ENCODE peak calls at places on chromosome 11, in four cellular contexts. One of them, this sample, is unnamed.
A peak's percentile ranks its signal among the peaks of the same experiment; 100 is the strongest.

GRCh38 chr11:17753153-17753552 is 18.6 kb downstream of the KCNC1 start:
- DNase-seq in K562: no peak
- DNase-seq in WTC11: no peak
- DNase-seq in HepG2: no peak
- DNase-seq in this sample: no peak

GRCh38 chr11:36023922-36024321 is 80.1 kb downstream of the LDLRAD3 start:
- DNase-seq in K562: no peak
- DNase-seq in WTC11: no peak
- DNase-seq in HepG2: no peak
- DNase-seq in this sample: no peak

GRCh38 chr11:108324587-108324986 is 101.7 kb downstream of the ATM start:
- DNase-seq in K562: no peak
- DNase-seq in WTC11: no peak
- DNase-seq in HepG2: no peak
- DNase-seq in this sample: no peak

GRCh38 chr11:100574894-100575769 is 112.0 kb upstream of the ARHGAP42 start:
- DNase-seq in K562: no peak
- DNase-seq in WTC11: no peak
- DNase-seq in HepG2: peak; percentile 6
- DNase-seq in this sample: no peak

GRCh38 chr11:123576082-123576481 is 78.3 kb downstream of the SCN3B start:
- DNase-seq in K562: no peak
- DNase-seq in WTC11: no peak
- DNase-seq in HepG2: no peak
- DNase-seq in this sample: no peak

GRCh38 chr11:86955111-86955673 is at the start of gene FZD4:
- DNase-seq in K562: peak; percentile 97
- DNase-seq in WTC11: peak; percentile 91
- DNase-seq in HepG2: peak; percentile 76
- DNase-seq in this sample: peak; percentile 95

GRCh38 chr11:58618215-58618614 is 4.2 kb upstream of the CNTF start:
- DNase-seq in K562: no peak
- DNase-seq in WTC11: no peak
- DNase-seq in HepG2: peak; percentile 21
- DNase-seq in this sample: no peak

GRCh38 chr11:33655842-33656600 is 44.6 kb downstream of the C11orf91 start:
- DNase-seq in K562: no peak
- DNase-seq in WTC11: no peak
- DNase-seq in HepG2: no peak
- DNase-seq in this sample: no peak

GRCh38 chr11:8928981-8929615 is 3.6 kb downstream of the C11orf16 start:
- DNase-seq in K562: no peak
- DNase-seq in WTC11: no peak
- DNase-seq in HepG2: peak; percentile 48
- DNase-seq in this sample: no peak

GRCh38 chr11:19451609-19452008 is 210.9 kb upstream of the E2F8 start:
- DNase-seq in K562: no peak
- DNase-seq in WTC11: no peak
- DNase-seq in HepG2: no peak
- DNase-seq in this sample: no peak

GRCh38 chr11:130601764-130602163 is 153.3 kb downstream of the ADAMTS15 start:
- DNase-seq in K562: no peak
- DNase-seq in WTC11: no peak
- DNase-seq in HepG2: no peak
- DNase-seq in this sample: no peak

GRCh38 chr11:132549571-132549970 is 982.7 kb downstream of the OPCML start:
- DNase-seq in K562: no peak
- DNase-seq in WTC11: no peak
- DNase-seq in HepG2: no peak
- DNase-seq in this sample: no peak

GRCh38 chr11:134661660-134662059 is 249.6 kb upstream of the B3GAT1 start:
- DNase-seq in K562: no peak
- DNase-seq in WTC11: no peak
- DNase-seq in HepG2: no peak
- DNase-seq in this sample: no peak

GRCh38 chr11:94010136-94010535 is 11.0 kb upstream of the HEPHL1 start:
- DNase-seq in K562: no peak
- DNase-seq in WTC11: no peak
- DNase-seq in HepG2: no peak
- DNase-seq in this sample: no peak

GRCh38 chr11:92601048-92601447 is 368.4 kb upstream of the MTNR1B start:
- DNase-seq in K562: no peak
- DNase-seq in WTC11: no peak
- DNase-seq in HepG2: no peak
- DNase-seq in this sample: no peak

GRCh38 chr11:110711448-110711775 is 825 bp downstream of the ARHGAP20 start:
- DNase-seq in K562: no peak
- DNase-seq in WTC11: no peak
- DNase-seq in HepG2: no peak
- DNase-seq in this sample: no peak

GRCh38 chr11:3095712-3096361 is 38.6 kb upstream of the CARS1 start:
- DNase-seq in K562: no peak
- DNase-seq in WTC11: no peak
- DNase-seq in HepG2: no peak
- DNase-seq in this sample: no peak

GRCh38 chr11:74249496-74249895 is 61.9 kb downstream of the P4HA3 start:
- DNase-seq in K562: no peak
- DNase-seq in WTC11: no peak
- DNase-seq in HepG2: no peak
- DNase-seq in this sample: no peak

GRCh38 chr11:67648140-67648795 is 2.3 kb downstream of the ACY3 start:
- DNase-seq in K562: peak; percentile 59
- DNase-seq in WTC11: peak; percentile 71
- DNase-seq in HepG2: peak; percentile 56
- DNase-seq in this sample: no peak

GRCh38 chr11:60841797-60842687 is at the start of gene CCDC86:
- DNase-seq in K562: peak; percentile 100
- DNase-seq in WTC11: peak; percentile 97
- DNase-seq in HepG2: peak; percentile 86
- DNase-seq in this sample: peak; percentile 99

GRCh38 chr11:87372068-87372467 is 334.3 kb downstream of the TMEM135 start:
- DNase-seq in K562: no peak
- DNase-seq in WTC11: no peak
- DNase-seq in HepG2: no peak
- DNase-seq in this sample: no peak

GRCh38 chr11:117584056-117584830 is 212.8 kb downstream of the DSCAML1 start:
- DNase-seq in K562: no peak
- DNase-seq in WTC11: no peak
- DNase-seq in HepG2: no peak
- DNase-seq in this sample: no peak

GRCh38 chr11:86150826-86151187 is 81.9 kb upstream of the PICALM start:
- DNase-seq in K562: no peak
- DNase-seq in WTC11: no peak
- DNase-seq in HepG2: no peak
- DNase-seq in this sample: no peak

GRCh38 chr11:38156495-38157146 is 1558.6 kb upstream of the RAG2 start:
- DNase-seq in K562: no peak
- DNase-seq in WTC11: no peak
- DNase-seq in HepG2: no peak
- DNase-seq in this sample: no peak

GRCh38 chr11:113690619-113691569 is 15.2 kb downstream of the TMPRSS5 start:
- DNase-seq in K562: peak; percentile 93
- DNase-seq in WTC11: peak; percentile 81
- DNase-seq in HepG2: peak; percentile 13
- DNase-seq in this sample: peak; percentile 56

GRCh38 chr11:19660076-19660475 is 52.6 kb upstream of the NAV2 start:
- DNase-seq in K562: peak; percentile 57
- DNase-seq in WTC11: no peak
- DNase-seq in HepG2: peak; percentile 52
- DNase-seq in this sample: no peak

GRCh38 chr11:20489948-20490347 is 102.4 kb downstream of the PRMT3 start:
- DNase-seq in K562: no peak
- DNase-seq in WTC11: no peak
- DNase-seq in HepG2: no peak
- DNase-seq in this sample: no peak

GRCh38 chr11:130087294-130087926 is 17.7 kb downstream of the APLP2 start:
- DNase-seq in K562: no peak
- DNase-seq in WTC11: no peak
- DNase-seq in HepG2: no peak
- DNase-seq in this sample: no peak

GRCh38 chr11:124895471-124895971 is 2.1 kb downstream of the ROBO4 start:
- DNase-seq in K562: no peak
- DNase-seq in WTC11: no peak
- DNase-seq in HepG2: no peak
- DNase-seq in this sample: no peak

GRCh38 chr11:101466352-101466751 is 117.5 kb downstream of the TRPC6 start:
- DNase-seq in K562: no peak
- DNase-seq in WTC11: peak; percentile 19
- DNase-seq in HepG2: no peak
- DNase-seq in this sample: no peak

GRCh38 chr11:294795-295194 is 4.5 kb downstream of the IFITM5 start:
- DNase-seq in K562: no peak
- DNase-seq in WTC11: no peak
- DNase-seq in HepG2: no peak
- DNase-seq in this sample: no peak

GRCh38 chr11:296976-297665 is 2.2 kb downstream of the IFITM5 start:
- DNase-seq in K562: no peak
- DNase-seq in WTC11: peak; percentile 16
- DNase-seq in HepG2: no peak
- DNase-seq in this sample: no peak

GRCh38 chr11:296206-296975 is 2.9 kb downstream of the IFITM5 start:
- DNase-seq in K562: no peak
- DNase-seq in WTC11: peak; percentile 20
- DNase-seq in HepG2: no peak
- DNase-seq in this sample: no peak

GRCh38 chr11:293852-294661 is 5.1 kb downstream of the PGGHG start:
- DNase-seq in K562: no peak
- DNase-seq in WTC11: peak; percentile 7
- DNase-seq in HepG2: no peak
- DNase-seq in this sample: no peak

GRCh38 chr11:295351-296205 is 3.7 kb downstream of the IFITM5 start:
- DNase-seq in K562: no peak
- DNase-seq in WTC11: peak; percentile 8
- DNase-seq in HepG2: no peak
- DNase-seq in this sample: no peak
- TF ChIP-seq ELF4 in K562: no peak
- TF ChIP-seq ELF4 in WTC11: no peak
- TF ChIP-seq ELF4 in HepG2: no peak
- TF ChIP-seq ELF4 in this sample: no peak

DNA sequence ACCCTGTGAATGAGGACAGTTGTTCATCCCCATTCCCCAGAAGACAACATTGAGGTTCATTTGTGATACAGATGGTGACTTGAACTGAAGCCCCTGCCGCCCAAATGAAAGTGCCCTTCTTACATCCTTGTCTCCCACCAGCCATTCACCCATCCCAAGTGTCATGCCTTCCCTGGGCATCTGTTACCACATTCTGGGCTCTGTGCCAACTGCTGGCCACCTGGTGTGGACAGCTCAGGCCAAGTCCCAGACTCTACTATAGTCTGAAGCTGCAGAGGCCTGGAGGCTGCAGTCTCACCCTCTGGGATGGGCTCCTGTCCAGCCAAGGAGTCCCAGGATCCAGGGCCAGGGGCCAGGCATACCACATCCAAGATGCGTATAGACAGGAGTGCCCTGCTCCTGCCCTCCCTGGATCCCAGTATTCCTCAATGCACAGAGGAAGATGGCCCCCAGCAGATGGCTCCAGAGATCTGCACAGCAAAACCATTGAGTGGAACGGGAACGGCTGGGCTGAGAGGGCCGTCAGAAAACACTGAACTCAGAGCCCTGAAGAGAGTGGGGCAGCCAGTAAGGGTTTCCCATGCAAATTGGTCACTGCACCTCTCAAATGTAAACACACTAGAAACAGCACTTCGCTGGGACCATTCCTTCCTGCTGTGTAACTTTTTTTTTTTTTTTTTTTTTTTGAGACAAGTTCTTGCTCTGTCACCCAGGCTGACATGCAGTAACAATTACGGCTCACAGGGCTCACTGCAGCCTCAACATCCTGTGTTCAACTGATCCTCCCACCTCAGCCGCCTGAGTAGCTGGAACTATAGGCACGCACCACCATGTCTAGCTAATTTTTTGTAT is 22.8 kb downstream of the ARRB1 start:
- DNase-seq in K562: peak; percentile 58
- DNase-seq in WTC11: peak; percentile 71
- DNase-seq in HepG2: peak; percentile 78
- DNase-seq in this sample: peak; percentile 66
- TF ChIP-seq ELF4 in K562: no peak
- TF ChIP-seq ELF4 in WTC11: no peak
- TF ChIP-seq ELF4 in HepG2: no peak
- TF ChIP-seq ELF4 in this sample: no peak

DNA sequence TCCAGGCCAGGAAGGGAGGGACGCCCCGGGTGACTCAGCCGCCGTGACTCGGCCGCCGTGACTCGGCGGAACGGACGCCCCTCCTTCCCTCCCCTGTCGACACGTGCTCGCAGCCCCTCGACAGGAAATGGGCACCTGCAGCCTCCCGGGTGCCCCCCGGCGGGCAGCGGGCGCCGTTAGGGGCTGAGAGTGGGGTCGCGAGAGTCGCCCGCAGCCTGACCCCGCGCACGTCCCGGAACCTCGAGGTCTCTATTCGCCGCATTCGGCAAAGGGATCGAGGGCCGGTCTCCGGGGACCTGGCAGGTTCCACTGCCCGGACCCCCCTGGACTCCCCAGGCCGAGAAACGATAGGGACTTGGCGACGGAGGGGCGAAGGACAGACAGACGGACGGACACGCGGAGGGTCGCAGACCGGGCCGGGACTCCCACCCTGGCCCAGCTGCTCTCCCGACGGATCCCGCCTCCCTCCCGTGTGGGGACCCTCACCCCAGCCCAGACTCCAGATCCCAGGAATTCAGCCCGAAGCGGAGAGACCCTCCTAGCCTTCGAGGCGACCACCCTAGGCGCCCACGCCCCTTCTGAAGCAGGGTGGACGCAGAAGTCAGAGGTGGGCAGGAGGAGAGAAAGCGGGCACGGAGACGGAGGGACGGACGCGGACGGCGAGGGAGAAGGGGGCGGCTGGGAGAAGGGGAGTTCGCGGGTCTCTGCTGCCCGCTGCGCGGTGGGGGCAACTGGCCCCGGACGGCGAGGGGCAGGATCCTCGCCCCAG is 648 bp downstream of the FOSL1 start:
- DNase-seq in K562: peak; percentile 91
- DNase-seq in WTC11: peak; percentile 49
- DNase-seq in HepG2: peak; percentile 58
- DNase-seq in this sample: no peak
- TF ChIP-seq ELF4 in K562: no peak
- TF ChIP-seq ELF4 in WTC11: no peak
- TF ChIP-seq ELF4 in HepG2: peak; percentile 48
- TF ChIP-seq ELF4 in this sample: no peak

GRCh38 chr11:70158757-70159389 is 44.2 kb upstream of the FADD start:
- DNase-seq in K562: no peak
- DNase-seq in WTC11: no peak
- DNase-seq in HepG2: no peak
- DNase-seq in this sample: no peak
- TF ChIP-seq ELF4 in K562: no peak
- TF ChIP-seq ELF4 in WTC11: no peak
- TF ChIP-seq ELF4 in HepG2: no peak
- TF ChIP-seq ELF4 in this sample: no peak